ENCODE peak calls at places on chromosome 9, in four cellular contexts. E is central memory CD4-positive, alpha-beta T cell; P is GM20000; V is activated CD4-positive, alpha-beta T cell treated with anti-CD3 and anti-CD28 coated beads for 24 hours. S is an unnamed sample.

GRCh38 chr9:77901771-77902170 is 129.8 kb downstream of the GNAQ start:
- DNase-seq in P (no peak), E (no peak), V (no peak), S (no peak)

GRCh38 chr9:93231121-93231694 is 47.3 kb downstream of the WNK2 start:
- DNase-seq in E (no peak), V (no peak), P (no peak), S (no peak)

GRCh38 chr9:134894136-134894860 is 13.7 kb downstream of the FCN2 start:
- DNase-seq in P (no peak), E (no peak), V (no peak), S (no peak)

GRCh38 chr9:94861589-94862241 is 135.2 kb downstream of the AOPEP start:
- DNase-seq in P (no peak), E (no peak), V (no peak), S (no peak)

GRCh38 chr9:120610975-120611689 is 31.2 kb upstream of the CDK5RAP2 start:
- DNase-seq in V (no peak), E (no peak), P (no peak), S (no peak)

GRCh38 chr9:120876842-120877240 is at the start of gene PHF19:
- DNase-seq in P (no peak), V (no peak), E (no peak), S (no peak)

GRCh38 chr9:133160742-133161541 is 2.8 kb downstream of the GBGT1 start:
- DNase-seq in P (peak), E (no peak), V (no peak), S (no peak)

GRCh38 chr9:23194281-23194680 is 631.8 kb downstream of the ELAVL2 start:
- DNase-seq in P (no peak), E (no peak), V (no peak), S (no peak)

GRCh38 chr9:82810902-82811301 is 252.0 kb downstream of the RASEF start:
- DNase-seq in P (no peak), E (no peak), V (no peak), S (no peak)

GRCh38 chr9:87087197-87087596 is 139.9 kb upstream of the GAS1 start:
- DNase-seq in V (no peak), E (no peak), P (no peak), S (no peak)

GRCh38 chr9:123924727-123925126 is 5.2 kb downstream of the DENND1A start:
- DNase-seq in E (no peak), V (no peak), P (no peak), S (no peak)

GRCh38 chr9:93087971-93088655 is 7.9 kb upstream of the CARD19 start:
- DNase-seq in V (no peak), P (no peak), E (no peak), S (no peak)

GRCh38 chr9:7827792-7828191 is 28.2 kb upstream of the DMAC1 start:
- DNase-seq in V (no peak), P (no peak), E (no peak), S (no peak)

GRCh38 chr9:75950983-75951382 is 60.5 kb downstream of the PCSK5 start:
- DNase-seq in E (no peak), V (no peak), P (no peak), S (no peak)

GRCh38 chr9:135928074-135928730 is 20.9 kb upstream of the CAMSAP1 start:
- DNase-seq in V (no peak), P (no peak), E (no peak), S (no peak)

GRCh38 chr9:20815923-20816703 is 132.1 kb downstream of the FOCAD start:
- DNase-seq in V (no peak), P (no peak), E (no peak), S (no peak)

GRCh38 chr9:36632892-36633291 is 60.2 kb downstream of the MELK start:
- DNase-seq in E (no peak), V (no peak), P (no peak), S (no peak)

GRCh38 chr9:99818439-99818992 is 3.2 kb upstream of the NR4A3 start:
- DNase-seq in E (no peak), V (no peak), P (no peak), S (no peak)